ENCODE peak calls at places on chromosomes 1 and 21, in six cellular contexts. S is astrocyte of the spinal cord; U is CD4-positive, alpha-beta T cell; R is NCI-H1105 treated with DMSO at 0.1 percent for 48 hours; G is stimulated activated CD8-positive, alpha-beta memory T cell treated with anti-CD3 and anti-CD28 coated beads, Interleukin-2, amount 100 ng/mL, for 1 hour; E is brain microvascular endothelial cell. Y is an unnamed sample.

GRCh38 chr1:226821719-226822085 is 48.7 kb upstream of the PSEN2 start:
- DNase-seq in S (peak; percentile 52), U (no peak), R (no peak), G (no peak), E (no peak), Y (no peak)

GRCh38 chr1:200198247-200198646 is 170.7 kb downstream of the NR5A2 start:
- DNase-seq in S (no peak), U (no peak), R (peak; percentile 72), G (no peak), E (no peak), Y (no peak)

GRCh38 chr1:213070399-213070798 is 19.4 kb downstream of the RPS6KC1 start:
- DNase-seq in S (peak; percentile 74), U (no peak), R (no peak), G (no peak), E (peak; percentile 59), Y (peak; percentile 48)

GRCh38 chr1:201383647-201384405 is 6.3 kb upstream of the TNNT2 start:
- DNase-seq in S (peak; percentile 90), U (no peak), R (peak; percentile 26), G (no peak), E (peak; percentile 84), Y (no peak)

GRCh38 chr1:17201201-17202021 is 3.5 kb upstream of the PADI1 start:
- DNase-seq in S (peak; percentile 46), U (peak; percentile 35), R (no peak), G (no peak), E (no peak), Y (no peak)

GRCh38 chr1:180981596-180982387 is 40.9 kb downstream of the STX6 start:
- DNase-seq in S (peak; percentile 78), U (peak; percentile 46), R (no peak), G (peak; percentile 2), E (no peak), Y (no peak)

GRCh38 chr1:237799762-237800474 is 90.8 kb downstream of the ZP4 start:
- DNase-seq in S (no peak), U (no peak), R (peak; percentile 62), G (peak; percentile 7), E (peak; percentile 72), Y (peak; percentile 47)

GRCh38 chr21:14589855-14590563 is 43.9 kb upstream of the SAMSN1 start:
- DNase-seq in S (no peak), U (no peak), R (no peak), G (no peak), E (no peak), Y (no peak)

GRCh38 chr1:22326372-22326915 is 125.2 kb upstream of the ZBTB40 start:
- DNase-seq in S (no peak), U (no peak), R (no peak), G (no peak), E (no peak), Y (no peak)